ENCODE peak calls at places on chromosomes 4 and X, in ten cellular contexts. N is A549; M is endodermal cell; V is stomach; C is right lobe of liver; S is BJ; O is PC-9; H is fibroblast of lung; K is fibroblast of mammary gland; B is CD8-positive, alpha-beta T cell. P is an unnamed sample.

GRCh38 chrX:110407910-110408545 is 49.4 kb downstream of the RTL9 start:
- DNase-seq in N (peak; percentile 54), M (peak; percentile 82), V (no peak), C (no peak), S (no peak), O (peak; percentile 54), H (peak; percentile 72), K (peak; percentile 78), B (peak; percentile 56), P (no peak)

GRCh38 chr4:164204434-164204833 is 549.5 kb upstream of the SMIM31 start:
- DNase-seq in N (no peak), M (peak; percentile 48), V (no peak), C (no peak), S (no peak), O (peak; percentile 93), H (peak; percentile 11), K (peak; percentile 5), B (no peak), P (peak; percentile 72)

GRCh38 chrX:68571292-68572256 is 72.7 kb downstream of the YIPF6 start:
- DNase-seq in N (peak; percentile 31), M (no peak), V (no peak), C (no peak), S (peak; percentile 14), O (peak; percentile 64), H (peak; percentile 55), K (peak; percentile 89), B (no peak), P (peak; percentile 32)

GRCh38 chrX:9352243-9352642 is 112.6 kb upstream of the TBL1X start:
- DNase-seq in N (no peak), M (no peak), V (no peak), C (no peak), S (no peak), O (no peak), H (no peak), K (no peak), B (no peak), P (no peak)

GRCh38 chrX:152915541-152916241 is 17.8 kb downstream of the ZNF185 start:
- DNase-seq in N (peak; percentile 51), M (peak; percentile 82), V (no peak), C (no peak), S (no peak), O (peak; percentile 67), H (peak; percentile 42), K (peak; percentile 63), B (peak; percentile 12), P (no peak)

GRCh38 chr4:1347410-1347864 is 429 bp downstream of the UVSSA start:
- DNase-seq in N (peak; percentile 33), M (peak; percentile 82), V (peak; percentile 72), C (peak; percentile 72), S (no peak), O (peak; percentile 72), H (peak; percentile 84), K (peak; percentile 89), B (no peak), P (no peak)

GRCh38 chr4:134027931-134028330 is 173.7 kb downstream of the PABPC4L start:
- DNase-seq in N (no peak), M (no peak), V (no peak), C (no peak), S (peak; percentile 49), O (no peak), H (peak; percentile 76), K (peak; percentile 77), B (no peak), P (no peak)

GRCh38 chr4:10115657-10116624 is 658 bp downstream of the WDR1 start:
- DNase-seq in N (peak; percentile 62), M (peak; percentile 88), V (peak; percentile 75), C (peak; percentile 72), S (no peak), O (peak; percentile 41), H (no peak), K (no peak), B (peak; percentile 72), P (no peak)

GRCh38 chr4:106659386-106659785 is 290.8 kb upstream of the GIMD1 start:
- DNase-seq in N (no peak), M (no peak), V (no peak), C (no peak), S (no peak), O (no peak), H (no peak), K (no peak), B (no peak), P (no peak)

GRCh38 chr4:184891765-184892164 is 66.0 kb upstream of the ACSL1 start:
- DNase-seq in N (no peak), M (no peak), V (no peak), C (peak; percentile 40), S (no peak), O (no peak), H (no peak), K (no peak), B (no peak), P (no peak)

GRCh38 chr4:59671037-59671436 is 1529.1 kb upstream of the ADGRL3 start:
- DNase-seq in N (no peak), M (no peak), V (no peak), C (no peak), S (no peak), O (no peak), H (no peak), K (no peak), B (no peak), P (no peak)

GRCh38 chr4:23945521-23946017 is 55.7 kb upstream of the PPARGC1A start:
- DNase-seq in N (no peak), M (no peak), V (peak; percentile 73), C (peak; percentile 21), S (peak; percentile 26), O (no peak), H (peak; percentile 80), K (peak; percentile 82), B (no peak), P (no peak)

GRCh38 chrX:85052636-85053343 is 49.1 kb downstream of the APOOL start:
- DNase-seq in N (no peak), M (no peak), V (no peak), C (no peak), S (peak; percentile 45), O (peak; percentile 60), H (peak; percentile 81), K (peak; percentile 90), B (no peak), P (no peak)
- TF ChIP-seq CTCF in N (peak; percentile 53), M (peak; percentile 39), V (no peak), C (peak; percentile 21), S (peak; percentile 23), O (peak; percentile 49), H (peak; percentile 14), K (peak; percentile 43), B (no peak), P (peak; percentile 2)

DNA sequence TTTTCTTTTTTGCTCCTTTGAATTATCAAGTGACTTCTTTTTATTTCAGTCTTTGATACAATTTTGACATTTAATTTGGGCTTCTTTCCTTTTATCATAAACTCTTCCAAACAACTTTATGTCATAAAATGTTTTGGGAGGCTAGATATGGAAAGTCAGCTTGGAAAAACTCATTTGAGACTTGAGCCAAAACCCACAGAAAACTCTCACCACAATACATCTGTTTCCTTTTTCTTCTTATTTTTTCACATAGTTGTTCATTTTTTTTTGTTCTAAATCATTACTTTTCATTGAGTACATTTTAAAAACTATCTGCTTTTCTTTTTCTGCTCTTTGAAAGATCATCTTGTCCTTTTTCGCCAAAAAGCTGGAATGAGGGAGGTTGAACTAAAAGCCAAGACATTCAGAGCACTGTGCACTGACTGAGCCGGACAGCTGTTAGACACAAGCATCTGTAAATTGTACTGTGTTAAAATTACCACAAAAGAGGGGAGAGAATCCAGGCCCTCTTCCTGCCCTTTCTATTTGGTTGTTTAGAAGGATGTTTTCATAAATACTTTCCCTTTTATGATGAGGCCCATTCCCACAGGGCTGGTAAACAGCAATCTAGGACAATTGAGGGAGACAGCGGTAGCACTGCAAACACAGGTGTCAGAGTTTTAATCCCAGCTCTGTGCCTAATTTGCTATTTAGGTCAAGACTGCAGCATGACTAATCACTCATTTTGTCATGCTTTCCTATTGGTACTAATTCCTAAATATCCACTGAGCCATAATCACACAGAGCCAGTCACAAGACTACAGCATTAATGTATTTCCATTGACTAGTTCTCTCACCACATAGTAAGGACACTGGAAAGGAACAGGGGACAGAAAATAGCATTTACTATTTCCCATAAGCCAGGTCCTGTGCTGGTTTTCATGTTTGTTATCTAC is 7.3 kb upstream of the RNF150 start:
- DNase-seq in N (no peak), M (no peak), V (no peak), C (no peak), S (peak; percentile 19), O (no peak), H (no peak), K (no peak), B (no peak), P (no peak)
- H3K4me3 ChIP-seq in N (no peak overlapping the region), M (no peak overlapping the region), V (no peak overlapping the region), C (no peak overlapping the region), S (no peak overlapping the region), O (no peak overlapping the region), H (no peak overlapping the region), K (no peak overlapping the region), B (no peak overlapping the region), P (no peak overlapping the region)

GRCh38 chrX:55014897-55015299 is 14.7 kb downstream of the APEX2 start:
- DNase-seq in N (no peak), M (no peak), V (no peak), C (no peak), S (no peak), O (no peak), H (no peak), K (no peak), B (no peak), P (no peak)

GRCh38 chrX:55006827-55007621 is 6.9 kb downstream of the APEX2 start:
- DNase-seq in N (no peak), M (no peak), V (no peak), C (no peak), S (no peak), O (no peak), H (no peak), K (no peak), B (no peak), P (no peak)

GRCh38 chrX:55008571-55009358 is 8.6 kb downstream of the APEX2 start:
- DNase-seq in N (no peak), M (no peak), V (no peak), C (no peak), S (peak; percentile 36), O (peak; percentile 95), H (no peak), K (peak; percentile 40), B (no peak), P (no peak)

GRCh38 chrX:55007633-55008032 is 7.5 kb downstream of the APEX2 start:
- DNase-seq in N (no peak), M (no peak), V (peak; percentile 51), C (no peak), S (no peak), O (peak; percentile 65), H (peak; percentile 50), K (peak; percentile 65), B (no peak), P (no peak)

DNA sequence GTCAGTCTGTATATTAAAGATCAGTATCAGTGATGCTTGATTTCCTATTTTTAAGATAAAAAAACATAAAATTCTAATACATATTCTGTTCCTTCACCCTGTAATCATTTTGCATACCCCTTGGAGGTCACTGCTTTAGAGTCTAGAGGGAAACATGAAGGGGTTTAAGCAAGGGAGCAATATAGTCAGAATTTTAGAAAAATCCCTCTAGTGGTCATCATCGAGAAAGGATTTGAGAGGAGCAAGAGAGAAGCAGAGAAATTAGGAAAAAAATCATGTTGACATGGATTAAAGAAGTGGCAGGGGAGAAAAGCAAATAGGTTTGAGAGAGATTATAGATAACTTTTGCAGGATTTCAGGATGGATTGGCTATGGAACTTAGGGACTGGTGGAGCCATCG is 11.1 kb downstream of the APEX2 start:
- DNase-seq in N (no peak), M (no peak), V (no peak), C (no peak), S (no peak), O (no peak), H (peak; percentile 5), K (peak; percentile 3), B (no peak), P (no peak)
- TF ChIP-seq CTCF in N (peak; percentile 35), M (peak; percentile 69), V (no peak), C (peak; percentile 26), S (peak; percentile 30), O (peak; percentile 58), H (peak; percentile 30), K (peak; percentile 33), B (peak; percentile 12), P (peak; percentile 26)

GRCh38 chr4:7541414-7541810 is 106.7 kb upstream of the PSAPL1 start:
- DNase-seq in N (no peak), M (no peak), V (no peak), C (no peak), S (no peak), O (no peak), H (no peak), K (no peak), B (no peak), P (no peak)
- H3K4me3 ChIP-seq in N (no peak overlapping the region), M (no peak overlapping the region), V (no peak overlapping the region), C (no peak overlapping the region), S (no peak overlapping the region), O (no peak overlapping the region), H (no peak overlapping the region), K (no peak overlapping the region), B (no peak overlapping the region), P (no peak overlapping the region)